ENCODE peak calls at places on chromosomes 4 and X, in four cellular contexts. N, W, D and L are unnamed samples.

GRCh38 chr4:181970356-181970755 is 272.8 kb upstream of the TENM3 start:
- DNase-seq in N (no peak), W (no peak), D (no peak), L (no peak)

GRCh38 chrX:57119416-57119815 is 1.9 kb downstream of the SPIN2B start:
- DNase-seq in N (no peak), W (no peak), D (no peak), L (no peak)

GRCh38 chrX:153875391-153876111 is 10.4 kb downstream of the L1CAM start:
- DNase-seq in N (peak; percentile 90), W (peak; percentile 53), D (no peak), L (peak; percentile 78)

GRCh38 chr4:76850010-76850441 is 47.9 kb downstream of the SOWAHB start:
- DNase-seq in N (no peak), W (no peak), D (peak; percentile 75), L (no peak)

GRCh38 chr4:89836897-89837384 is at the start of gene SNCA:
- DNase-seq in N (peak; percentile 84), W (peak; percentile 55), D (no peak), L (peak; percentile 76)

GRCh38 chrX:63404332-63404731 is 53.2 kb upstream of the SPIN4 start:
- DNase-seq in N (no peak), W (no peak), D (no peak), L (no peak)

GRCh38 chrX:38861489-38861888 is 60.2 kb downstream of the MID1IP1 start:
- DNase-seq in N (no peak), W (no peak), D (no peak), L (no peak)

GRCh38 chr4:75031746-75032145 is 98.8 kb downstream of the PARM1 start:
- DNase-seq in N (no peak), W (no peak), D (no peak), L (no peak)

GRCh38 chr4:30840571-30840970 is 120.4 kb downstream of the PCDH7 start:
- DNase-seq in N (no peak), W (no peak), D (no peak), L (no peak)

GRCh38 chrX:15946783-15947550 is 92.4 kb upstream of the AP1S2 start:
- DNase-seq in N (no peak), W (no peak), D (peak; percentile 41), L (no peak)

GRCh38 chr4:127997534-127998388 is 32.6 kb downstream of the ABHD18 start:
- DNase-seq in N (no peak), W (no peak), D (peak; percentile 7), L (no peak)

GRCh38 chr4:1739358-1739757 is 18.0 kb downstream of the TACC3 start:
- DNase-seq in N (no peak), W (no peak), D (no peak), L (no peak)

GRCh38 chr4:155604718-155605601 is 61.7 kb upstream of the GUCY1A1 start:
- DNase-seq in N (no peak), W (no peak), D (no peak), L (no peak)

GRCh38 chr4:152399246-152399645 is 136.6 kb downstream of the FBXW7 start:
- DNase-seq in N (no peak), W (no peak), D (no peak), L (no peak)

GRCh38 chr4:152398060-152398459 is 137.8 kb downstream of the FBXW7 start:
- DNase-seq in N (no peak), W (no peak), D (no peak), L (no peak)

DNA sequence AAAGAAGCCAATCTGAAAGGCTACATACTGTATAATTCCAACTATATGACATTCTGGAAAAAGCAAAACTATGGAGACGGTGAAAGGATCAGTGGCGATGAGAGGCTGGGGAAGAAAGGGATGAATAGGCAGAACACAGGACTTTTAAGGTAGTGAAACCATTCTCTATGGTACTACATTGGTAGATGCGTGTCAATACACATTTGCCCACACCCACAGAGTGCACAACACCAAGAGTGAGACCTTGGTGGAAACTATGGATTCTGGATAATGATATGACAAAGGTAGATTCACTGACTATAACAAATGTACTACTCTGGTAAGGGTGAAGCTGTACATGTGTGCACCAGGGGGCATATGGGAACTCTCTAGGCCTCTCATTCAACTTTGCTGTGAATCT is 134.5 kb downstream of the FBXW7 start:
- DNase-seq in N (no peak), W (no peak), D (no peak), L (no peak)
- TF ChIP-seq CTCF in N (no peak), W (no peak), D (no peak), L (peak; percentile 13)

GRCh38 chrX:69182818-69183375 is 17.6 kb upstream of the PJA1 start:
- DNase-seq in N (no peak), W (no peak), D (no peak), L (no peak)
- TF ChIP-seq CTCF in N (no peak), W (no peak), D (no peak), L (no peak)

DNA sequence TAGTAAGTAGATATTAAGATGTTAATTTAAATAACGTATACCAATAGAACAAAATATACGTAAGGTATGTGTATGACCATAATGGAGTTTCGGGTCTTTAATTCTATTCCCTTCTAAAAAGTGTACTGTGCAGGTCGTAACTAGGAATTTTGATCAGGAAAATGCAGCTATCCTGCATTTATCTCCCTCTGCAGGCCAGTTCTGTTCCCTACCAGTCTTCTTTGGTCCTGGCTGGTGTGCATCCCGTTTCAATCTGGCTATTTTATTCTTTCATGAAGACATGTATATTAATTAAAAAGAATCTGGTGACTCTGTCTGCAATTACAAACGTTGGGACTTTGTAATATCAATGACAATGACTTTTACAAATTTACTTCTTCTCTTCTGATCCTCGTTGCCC is 534.1 kb upstream of the AADAT start:
- DNase-seq in N (no peak), W (no peak), D (no peak), L (no peak)
- TF ChIP-seq CTCF in N (no peak), W (no peak), D (peak; percentile 1), L (no peak)

DNA sequence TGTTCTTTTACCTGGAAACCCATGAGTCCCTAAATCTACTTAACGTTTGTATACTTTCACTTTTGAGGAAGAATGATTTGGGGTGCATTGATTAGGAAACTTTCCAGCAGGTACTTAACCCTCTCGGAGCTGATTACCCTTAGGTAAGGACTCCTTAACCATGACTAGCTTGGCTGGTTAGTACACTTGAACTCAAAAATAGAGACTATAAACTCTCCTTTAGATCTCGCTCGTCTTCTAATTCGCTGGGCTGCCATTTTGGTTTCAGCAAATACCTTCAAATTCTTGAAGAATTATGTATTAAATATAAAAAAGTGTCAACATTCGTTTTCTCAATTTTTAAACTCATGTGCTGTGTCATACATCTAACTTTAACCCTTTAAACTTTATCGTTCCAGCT is 2.0 kb downstream of the USP9X start:
- DNase-seq in N (no peak), W (no peak), D (no peak), L (no peak)
- TF ChIP-seq CTCF in N (no peak), W (no peak), D (no peak), L (no peak)

DNA sequence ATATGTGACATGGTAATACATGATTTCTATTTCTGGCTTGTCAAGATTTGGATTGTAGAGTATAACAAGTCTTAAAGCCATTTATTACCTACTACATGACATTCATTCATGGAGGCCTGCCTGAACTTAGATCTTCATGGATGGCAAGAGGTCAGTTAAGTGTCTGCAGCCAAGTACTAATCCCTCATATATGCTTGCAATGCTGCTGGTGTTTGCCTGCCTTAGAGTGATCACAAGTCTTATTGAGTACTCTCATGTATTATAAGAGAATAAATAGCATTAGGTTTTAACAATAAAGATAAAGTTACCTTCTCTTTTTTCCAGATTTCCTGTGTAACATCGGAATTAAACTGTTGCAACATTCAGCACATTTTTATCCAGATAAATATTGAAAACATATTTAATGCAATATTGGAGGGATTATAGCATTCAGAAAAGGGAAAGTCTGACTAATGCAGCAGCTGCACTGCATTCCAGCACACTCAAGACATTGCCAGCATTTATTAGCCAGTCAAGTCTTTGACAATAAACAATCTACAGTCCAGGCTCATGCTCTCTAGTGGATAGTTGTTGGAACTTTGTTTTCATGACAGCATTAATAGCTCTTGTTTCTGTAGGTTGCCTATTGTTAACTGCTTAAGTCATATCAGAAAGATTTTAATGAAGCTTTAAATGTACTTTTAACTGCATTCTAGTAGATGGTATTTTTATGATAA is 737.1 kb downstream of the FAT4 start:
- DNase-seq in N (no peak), W (no peak), D (peak; percentile 31), L (no peak)
- TF ChIP-seq CTCF in N (no peak), W (no peak), D (peak; percentile 46), L (peak; percentile 43)

GRCh38 chr4:110518889-110519490 is 43.0 kb downstream of the ENPEP start:
- DNase-seq in N (peak; percentile 33), W (no peak), D (no peak), L (peak; percentile 43)
- TF ChIP-seq CTCF in N (peak; percentile 79), W (peak; percentile 74), D (peak; percentile 60), L (peak; percentile 84)

GRCh38 chr4:87150498-87151261 is 69.7 kb downstream of the KLHL8 start:
- DNase-seq in N (peak; percentile 50), W (no peak), D (peak; percentile 38), L (peak; percentile 77)
- TF ChIP-seq CTCF in N (peak; percentile 92), W (peak; percentile 93), D (peak; percentile 71), L (peak; percentile 93)

GRCh38 chrX:54044877-54045328 is 630 bp upstream of the PHF8 start:
- DNase-seq in N (no peak), W (no peak), D (no peak), L (no peak)

GRCh38 chrX:54043696-54044125 is 562 bp downstream of the PHF8 start:
- DNase-seq in N (peak; percentile 52), W (no peak), D (no peak), L (no peak)

GRCh38 chrX:54044126-54044876 is at the start of gene PHF8:
- DNase-seq in N (peak; percentile 95), W (peak; percentile 97), D (peak; percentile 71), L (peak; percentile 80)

GRCh38 chrX:54043084-54043483 is 1.2 kb downstream of the PHF8 start:
- DNase-seq in N (no peak), W (no peak), D (no peak), L (no peak)

GRCh38 chrX:54042609-54043010 is 1.7 kb downstream of the PHF8 start:
- DNase-seq in N (peak; percentile 51), W (peak; percentile 45), D (no peak), L (peak; percentile 25)
- TF ChIP-seq CTCF in N (no peak), W (no peak), D (peak; percentile 45), L (peak; percentile 45)

DNA sequence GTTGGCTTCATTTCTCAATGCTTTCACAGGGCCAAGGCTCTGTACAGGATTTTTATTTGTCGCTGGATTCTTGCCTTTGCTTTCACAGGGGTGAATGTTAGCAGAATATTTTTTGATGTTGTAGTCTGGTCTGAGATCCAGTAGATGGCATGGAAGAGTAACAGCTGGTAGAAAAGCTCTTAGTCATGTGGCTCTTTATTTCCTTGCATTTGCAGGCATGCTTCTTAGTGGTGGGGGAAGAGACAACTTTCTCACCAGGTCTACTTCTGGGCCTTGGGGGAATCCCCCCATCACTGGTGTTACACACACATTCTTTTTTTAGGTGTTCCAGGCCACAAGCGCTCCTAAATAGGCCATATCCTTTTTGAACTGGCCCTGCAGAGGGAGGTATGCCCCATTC is 58.2 kb upstream of the DKK2 start:
- DNase-seq in N (no peak), W (no peak), D (no peak), L (no peak)
- TF ChIP-seq CTCF in N (no peak), W (no peak), D (peak; percentile 49), L (no peak)